ENCODE peak calls at places on chromosome 12, in nine cellular contexts. W, D, T, M, C, N, G, R and H are unnamed samples.

GRCh38 chr12:42213954-42214426 is 24.1 kb downstream of the YAF2 start:
- DNase-seq in G (no peak), N (no peak), D (no peak), R (no peak), M (no peak), T (no peak), C (peak; percentile 22), W (no peak), H (no peak)

GRCh38 chr12:42763682-42764081 is 174.1 kb upstream of the PRICKLE1 start:
- DNase-seq in N (no peak), M (no peak), G (no peak), W (no peak), D (no peak), C (no peak), R (no peak), T (no peak), H (no peak)

GRCh38 chr12:1529228-1529861 is 65.0 kb downstream of the FBXL14 start:
- DNase-seq in N (no peak), C (peak; percentile 43), W (no peak), D (no peak), R (no peak), T (no peak), G (no peak), M (no peak), H (no peak)

GRCh38 chr12:53221203-53222076 is 10.6 kb downstream of the RARG start:
- DNase-seq in R (no peak), M (peak; percentile 53), C (peak; percentile 68), G (peak; percentile 52), D (peak; percentile 76), N (no peak), T (peak; percentile 75), W (peak; percentile 63), H (peak; percentile 25)

GRCh38 chr12:11812558-11813421 is 163.3 kb downstream of the ETV6 start:
- DNase-seq in T (no peak), M (peak; percentile 46), D (no peak), C (peak; percentile 18), N (no peak), G (no peak), W (peak; percentile 33), R (no peak), H (no peak)

GRCh38 chr12:116434155-116435065 is 124.8 kb upstream of the MAP1LC3B2 start:
- DNase-seq in T (peak; percentile 62), G (no peak), C (peak; percentile 95), D (peak; percentile 68), M (peak; percentile 26), N (peak; percentile 93), W (no peak), R (peak; percentile 50), H (peak; percentile 89)

GRCh38 chr12:21637985-21638891 is 19.4 kb downstream of the LDHB start:
- DNase-seq in G (no peak), M (no peak), R (no peak), T (no peak), D (no peak), C (no peak), W (no peak), N (no peak), H (no peak)

GRCh38 chr12:113119980-113120669 is 15.4 kb downstream of the RASAL1 start:
- DNase-seq in C (no peak), M (peak; percentile 24), W (no peak), G (no peak), D (no peak), N (no peak), T (no peak), R (no peak), H (no peak)

GRCh38 chr12:72075891-72076557 is 137.4 kb downstream of the TPH2 start:
- DNase-seq in D (no peak), R (no peak), M (no peak), G (no peak), W (no peak), N (no peak), C (no peak), T (peak; percentile 78), H (no peak)

GRCh38 chr12:77488041-77488620 is 342.6 kb upstream of the NAV3 start:
- DNase-seq in D (no peak), W (no peak), N (peak; percentile 5), G (no peak), C (peak; percentile 6), M (no peak), T (no peak), R (no peak), H (peak; percentile 8)

GRCh38 chr12:124386661-124387509 is 92.0 kb downstream of the RFLNA start:
- DNase-seq in W (no peak), R (no peak), M (no peak), N (no peak), D (no peak), C (no peak), T (no peak), G (no peak), H (no peak)

GRCh38 chr12:116236148-116236731 is 41.3 kb downstream of the MED13L start:
- DNase-seq in R (peak; percentile 60), T (peak; percentile 22), M (no peak), N (peak; percentile 44), C (peak; percentile 61), D (no peak), G (peak; percentile 33), W (peak; percentile 41), H (peak; percentile 46)

GRCh38 chr12:107545737-107546363 is 139.7 kb upstream of the PWP1 start:
- DNase-seq in G (no peak), M (no peak), D (no peak), W (no peak), C (no peak), N (no peak), T (no peak), R (no peak), H (no peak)